ENCODE peak calls at places on chromosomes 4 and X, in nine cellular contexts. Z is suprapubic skin, W is Caco-2, D is uterus, X is bronchial epithelial cell, R is hepatocyte, L is AG09309, I is heart right ventricle, K is IMR-90. V is an unnamed sample.

GRCh38 chrX:103586314-103586646 is 965 bp downstream of the TCEAL4 start:
- DNase-seq in Z (no peak), W (no peak), D (peak; percentile 37), X (no peak), R (peak; percentile 15), L (no peak), I (no peak), K (no peak), V (peak; percentile 10)

GRCh38 chrX:149470960-149471359 is 34.1 kb downstream of the IDS start:
- DNase-seq in Z (peak; percentile 84), W (peak; percentile 77), D (peak; percentile 68), X (peak; percentile 31), R (peak; percentile 81), L (peak; percentile 8), I (peak; percentile 70), K (peak; percentile 44), V (peak; percentile 59)

GRCh38 chr4:183747931-183748664 is 89.0 kb downstream of the TRAPPC11 start:
- DNase-seq in Z (no peak), W (no peak), D (no peak), X (no peak), R (no peak), L (no peak), I (no peak), K (peak; percentile 8), V (peak; percentile 22)

GRCh38 chrX:136246201-136246600 is 5.0 kb downstream of the MAP7D3 start:
- DNase-seq in Z (no peak), W (no peak), D (no peak), X (no peak), R (no peak), L (no peak), I (no peak), K (no peak), V (no peak)

GRCh38 chrX:49001521-49002090 is 458 bp downstream of the GRIPAP1 start:
- DNase-seq in Z (no peak), W (no peak), D (peak; percentile 16), X (peak; percentile 41), R (peak; percentile 20), L (no peak), I (peak; percentile 11), K (peak; percentile 36), V (peak; percentile 38)

GRCh38 chr4:77179512-77179911 is 22.5 kb downstream of the CCNG2 start:
- DNase-seq in Z (no peak), W (no peak), D (no peak), X (no peak), R (no peak), L (no peak), I (no peak), K (no peak), V (no peak)

GRCh38 chr4:168811793-168812651 is 198.0 kb downstream of the CBR4 start:
- DNase-seq in Z (no peak), W (no peak), D (peak; percentile 68), X (peak; percentile 51), R (peak; percentile 41), L (no peak), I (no peak), K (peak; percentile 79), V (peak; percentile 69)

GRCh38 chr4:173932701-173933100 is 350.8 kb downstream of the FBXO8 start:
- DNase-seq in Z (no peak), W (no peak), D (no peak), X (no peak), R (no peak), L (no peak), I (no peak), K (no peak), V (no peak)

GRCh38 chr4:173647902-173648301 is 117.9 kb upstream of the HAND2 start:
- DNase-seq in Z (no peak), W (no peak), D (no peak), X (no peak), R (no peak), L (no peak), I (no peak), K (no peak), V (no peak)

GRCh38 chr4:163271555-163272127 is 60.8 kb downstream of the NPY1R start:
- DNase-seq in Z (no peak), W (no peak), D (no peak), X (no peak), R (no peak), L (no peak), I (no peak), K (no peak), V (no peak)

GRCh38 chr4:26860922-26861433 is 337 bp downstream of the STIM2 start:
- DNase-seq in Z (peak; percentile 84), W (peak; percentile 62), D (peak; percentile 53), X (no peak), R (peak; percentile 77), L (no peak), I (no peak), K (peak; percentile 44), V (no peak)

GRCh38 chr4:74624351-74625151 is 169.8 kb downstream of the BTC start:
- DNase-seq in Z (no peak), W (no peak), D (no peak), X (peak; percentile 86), R (peak; percentile 59), L (peak; percentile 65), I (no peak), K (peak; percentile 96), V (peak; percentile 75)

GRCh38 chrX:112058255-112058654 is 24.3 kb downstream of the TRPC5 start:
- DNase-seq in Z (no peak), W (no peak), D (no peak), X (no peak), R (no peak), L (no peak), I (no peak), K (peak; percentile 81), V (no peak)

GRCh38 chr4:148926861-148927260 is 484.6 kb upstream of the NR3C2 start:
- DNase-seq in Z (no peak), W (no peak), D (no peak), X (peak; percentile 75), R (peak; percentile 12), L (no peak), I (peak; percentile 32), K (peak; percentile 73), V (peak; percentile 14)

GRCh38 chr4:8761167-8761823 is 110.3 kb downstream of the HMX1 start:
- DNase-seq in Z (peak; percentile 67), W (no peak), D (no peak), X (no peak), R (no peak), L (no peak), I (no peak), K (no peak), V (no peak)

DNA sequence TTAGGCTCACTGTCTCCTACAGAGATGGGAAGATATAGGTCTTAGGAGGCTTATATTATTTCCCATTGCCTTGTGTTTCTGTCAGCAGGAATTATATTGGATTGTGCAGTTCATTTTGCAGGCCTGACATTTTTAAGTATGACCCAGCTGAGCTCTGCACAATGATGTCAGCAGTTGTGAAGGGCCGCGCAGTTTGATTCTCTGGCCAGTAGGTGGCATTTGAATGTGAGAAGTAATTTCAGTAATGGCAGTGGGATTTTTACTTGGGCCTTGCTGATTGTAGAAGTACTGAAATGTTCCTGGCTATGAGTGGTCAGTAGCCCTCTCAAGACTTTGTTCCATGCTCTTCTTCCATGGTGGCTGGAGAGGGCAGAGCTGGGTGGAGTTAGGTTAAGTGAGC is 247.2 kb upstream of the MTMR8 start:
- DNase-seq in Z (no peak), W (no peak), D (no peak), X (no peak), R (no peak), L (no peak), I (no peak), K (no peak), V (no peak)
- TF ChIP-seq CTCF in Z (no peak), W (peak; percentile 9), D (no peak), X (no peak), R (peak; percentile 13), L (no peak), I (no peak), K (no peak), V (no peak)

GRCh38 chr4:140099993-140100392 is 54.0 kb downstream of the MAML3 start:
- DNase-seq in Z (peak; percentile 79), W (no peak), D (no peak), X (no peak), R (no peak), L (no peak), I (peak; percentile 48), K (peak; percentile 28), V (no peak)
- H3K4me3 ChIP-seq in Z (no peak overlapping the region), W (no peak overlapping the region), D (no peak overlapping the region), X (no peak overlapping the region), R (no peak overlapping the region), L (no peak overlapping the region), I (no peak overlapping the region), K (no peak overlapping the region), V (no peak overlapping the region)

GRCh38 chrX:105876658-105877057 is 54.3 kb downstream of the NRK start:
- DNase-seq in Z (no peak), W (peak; percentile 7), D (no peak), X (peak; percentile 54), R (peak; percentile 12), L (no peak), I (no peak), K (peak; percentile 19), V (no peak)
- TF ChIP-seq CTCF in Z (no peak), W (peak; percentile 19), D (no peak), X (peak; percentile 27), R (peak; percentile 19), L (peak; percentile 29), I (no peak), K (peak; percentile 26), V (no peak)

GRCh38 chrX:47585273-47585672 is 3.0 kb downstream of the TIMP1 start:
- DNase-seq in Z (no peak), W (no peak), D (no peak), X (no peak), R (peak; percentile 3), L (no peak), I (no peak), K (no peak), V (no peak)

GRCh38 chrX:47581731-47582647 is at the start of gene TIMP1:
- DNase-seq in Z (peak; percentile 91), W (no peak), D (peak; percentile 89), X (peak; percentile 81), R (peak; percentile 92), L (peak; percentile 67), I (peak; percentile 89), K (peak; percentile 93), V (peak; percentile 89)

GRCh38 chrX:47584714-47585113 is 2.5 kb downstream of the TIMP1 start:
- DNase-seq in Z (no peak), W (no peak), D (no peak), X (no peak), R (no peak), L (no peak), I (no peak), K (no peak), V (no peak)

GRCh38 chrX:47586043-47586787 is 4.0 kb downstream of the TIMP1 start:
- DNase-seq in Z (no peak), W (no peak), D (no peak), X (no peak), R (no peak), L (no peak), I (no peak), K (no peak), V (no peak)

DNA sequence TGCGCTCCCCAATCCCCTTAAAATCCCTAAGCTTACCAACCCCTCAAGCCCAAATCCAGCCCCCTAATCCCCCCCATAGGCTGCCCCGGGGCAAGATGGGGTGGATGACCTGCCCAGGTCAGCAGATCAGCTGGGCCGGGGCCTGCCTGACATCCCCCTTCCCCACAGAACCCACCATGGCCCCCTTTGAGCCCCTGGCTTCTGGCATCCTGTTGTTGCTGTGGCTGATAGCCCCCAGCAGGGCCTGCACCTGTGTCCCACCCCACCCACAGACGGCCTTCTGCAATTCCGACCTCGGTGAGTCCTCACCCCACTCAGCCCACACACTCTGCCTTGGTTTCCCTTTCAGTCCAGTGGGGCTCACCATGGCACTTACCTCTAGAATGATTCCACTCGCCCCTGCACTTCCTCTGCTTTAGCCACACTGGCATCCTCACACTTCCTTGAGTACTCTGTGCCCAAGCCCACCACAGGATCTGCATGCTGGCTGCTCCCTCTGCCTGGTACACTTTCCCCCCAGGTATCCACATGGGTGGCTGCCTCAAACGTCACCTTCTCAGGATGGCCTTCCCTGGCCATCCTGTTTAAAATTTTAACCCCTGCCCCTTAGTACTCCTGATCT is 1.1 kb downstream of the TIMP1 start:
- DNase-seq in Z (no peak), W (no peak), D (no peak), X (no peak), R (no peak), L (no peak), I (no peak), K (no peak), V (no peak)
- H3K4me3 ChIP-seq in Z (peak overlapping the region; percentile 50), W (no peak overlapping the region), D (no peak overlapping the region), X (peak overlapping the region; percentile 53), R (no peak overlapping the region), L (peak overlapping the region; percentile 75), I (peak overlapping the region; percentile 64), K (peak overlapping the region; percentile 96), V (peak overlapping the region; percentile 82)